ENCODE peak calls at places on chromosomes 11 and 22, in seven cellular contexts. Z is memory B cell; Y is hippocampal formation; L is CD14-positive monocyte; K is activated CD4-positive, CD25-positive, alpha-beta regulatory T cell; A is nephron progenitor cell; R is T47D. X is an unnamed sample.

GRCh38 chr22:43529461-43529860 is 117.6 kb downstream of the MPPED1 start:
- DNase-seq in R (no peak), L (no peak), A (no peak), K (no peak), Z (no peak), Y (no peak), X (peak)

GRCh38 chr11:19093976-19094375 is 23.0 kb upstream of the ZDHHC13 start:
- DNase-seq in Z (no peak), K (no peak), R (no peak), A (no peak), Y (no peak), L (no peak), X (no peak)

GRCh38 chr11:70270877-70271634 is 566 bp downstream of the PPFIA1 start:
- DNase-seq in R (peak), L (peak), Z (peak), Y (no peak), K (peak), A (peak), X (peak)

GRCh38 chr11:43868852-43869567 is 11.6 kb upstream of the ALKBH3 start:
- DNase-seq in R (no peak), A (no peak), Z (no peak), K (no peak), L (peak), Y (no peak), X (no peak)

GRCh38 chr11:13135385-13136271 is 126.5 kb downstream of the RASSF10 start:
- DNase-seq in L (no peak), Y (peak), A (no peak), K (no peak), Z (no peak), R (peak), X (no peak)

GRCh38 chr11:43555811-43556210 is 124.7 kb upstream of the HSD17B12 start:
- DNase-seq in R (no peak), Y (no peak), Z (no peak), L (no peak), A (no peak), K (no peak), X (no peak)

GRCh38 chr11:9677951-9678350 is 14.1 kb downstream of the SWAP70 start:
- DNase-seq in Z (no peak), Y (no peak), A (no peak), K (no peak), L (no peak), R (no peak), X (no peak)

GRCh38 chr11:122763108-122763507 is 75.2 kb upstream of the CRTAM start:
- DNase-seq in L (no peak), A (no peak), Z (no peak), Y (no peak), R (no peak), K (no peak), X (no peak)

GRCh38 chr11:69950120-69950519 is 128.0 kb upstream of the ANO1 start:
- DNase-seq in Z (no peak), L (no peak), K (no peak), R (peak), A (peak), Y (no peak), X (peak)

GRCh38 chr22:24043957-24044356 is 32.9 kb downstream of the CABIN1 start:
- DNase-seq in L (no peak), A (no peak), Y (no peak), Z (no peak), R (no peak), K (no peak), X (no peak)

GRCh38 chr22:46052801-46053562 is 76.0 kb upstream of the WNT7B start:
- DNase-seq in Y (peak), Z (no peak), A (no peak), R (peak), L (no peak), K (no peak), X (peak)

GRCh38 chr11:91396243-91397133 is 828.1 kb upstream of the FAT3 start:
- DNase-seq in Z (no peak), A (no peak), Y (no peak), K (no peak), R (peak), L (no peak), X (no peak)

GRCh38 chr11:129436573-129436972 is 60.9 kb downstream of the BARX2 start:
- DNase-seq in Z (no peak), Y (no peak), A (no peak), L (no peak), R (no peak), K (no peak), X (no peak)

GRCh38 chr11:111044751-111045407 is 200.6 kb upstream of the POU2AF2 start:
- DNase-seq in R (no peak), L (no peak), Y (no peak), A (no peak), Z (no peak), K (no peak), X (no peak)

GRCh38 chr11:95279921-95280861 is 49.2 kb upstream of the SESN3 start:
- DNase-seq in R (no peak), Y (peak), L (no peak), K (no peak), A (no peak), Z (no peak), X (peak)

GRCh38 chr22:30634477-30635233 is 926 bp upstream of the SLC35E4 start:
- DNase-seq in A (peak), Z (peak), R (peak), K (peak), Y (peak), L (peak), X (peak)

GRCh38 chr11:85582111-85582510 is 45.0 kb downstream of the DLG2 start:
- DNase-seq in R (no peak), K (no peak), Y (no peak), Z (no peak), L (no peak), A (no peak), X (no peak)

GRCh38 chr11:2588809-2589537 is 110.8 kb downstream of the KCNQ1OT1 start:
- DNase-seq in Y (no peak), K (no peak), A (no peak), L (no peak), Z (no peak), R (no peak), X (peak)

GRCh38 chr11:111707039-111707690 is 59.0 kb downstream of the PPP2R1B start:
- DNase-seq in L (no peak), Y (no peak), Z (no peak), K (no peak), R (peak), A (no peak), X (no peak)

GRCh38 chr11:133064152-133064877 is 468.0 kb downstream of the OPCML start:
- DNase-seq in R (peak), Z (no peak), A (peak), K (no peak), Y (peak), L (no peak), X (peak)

GRCh38 chr11:130166457-130166784 is 6.8 kb downstream of the ST14 start:
- DNase-seq in R (no peak), Z (peak), K (no peak), A (no peak), Y (no peak), L (peak), X (no peak)

X was measured in aorta.